ENCODE peak calls at places on chromosomes 2 and 18, in five cellular contexts. L is NCI-H1436 treated with DMSO at 0.1 percent for 48 hours, I is NCI-H2171 treated with DMSO at 0.1 percent for 48 hours, U is Kasumi-1, F is stomach. Y is an unnamed sample.

GRCh38 chr2:236166781-236167296 is 1.3 kb downstream of the GBX2 start:
- DNase-seq in L (no peak), I (no peak), U (no peak), F (no peak), Y (no peak)

GRCh38 chr18:76822510-76823165 is at the start of gene ZNF236:
- DNase-seq in L (no peak), I (peak), U (peak), F (peak), Y (peak)

GRCh38 chr2:74077636-74078035 is 70.1 kb downstream of the BOLA3 start:
- DNase-seq in L (no peak), I (no peak), U (no peak), F (no peak), Y (no peak)

GRCh38 chr2:120669121-120669952 is 66.3 kb upstream of the GLI2 start:
- DNase-seq in L (no peak), I (peak), U (peak), F (peak), Y (no peak)

GRCh38 chr2:218962859-218963492 is 3.5 kb downstream of the CDK5R2 start:
- DNase-seq in L (peak), I (peak), U (no peak), F (peak), Y (peak)

GRCh38 chr2:56170536-56170935 is 13.3 kb upstream of the CCDC85A start:
- DNase-seq in L (no peak), I (peak), U (no peak), F (no peak), Y (no peak)

GRCh38 chr2:113342650-113343049 is 63.9 kb upstream of the PAX8 start:
- DNase-seq in L (no peak), I (no peak), U (peak), F (no peak), Y (no peak)

GRCh38 chr2:64952896-64953482 is 36.2 kb upstream of the SLC1A4 start:
- DNase-seq in L (no peak), I (no peak), U (no peak), F (no peak), Y (no peak)

GRCh38 chr2:229779650-229780049 is 65.3 kb upstream of the DNER start:
- DNase-seq in L (no peak), I (no peak), U (no peak), F (no peak), Y (no peak)

GRCh38 chr2:17821535-17822451 is 5.5 kb downstream of the MSGN1 start:
- DNase-seq in L (no peak), I (peak), U (no peak), F (no peak), Y (no peak)

GRCh38 chr18:903703-904102 is 968 bp upstream of the ADCYAP1 start:
- DNase-seq in L (no peak), I (no peak), U (peak), F (peak), Y (no peak)

GRCh38 chr2:30239308-30240161 is 8.2 kb downstream of the LBH start:
- DNase-seq in L (no peak), I (peak), U (peak), F (peak), Y (peak)

GRCh38 chr2:67323209-67323991 is 73.7 kb upstream of the ETAA1 start:
- DNase-seq in L (no peak), I (peak), U (no peak), F (no peak), Y (no peak)